ENCODE peak calls at places on chromosomes 3 and 15, in ten cellular contexts. H is activated CD8-positive, alpha-beta memory T cell treated with anti-CD3 and anti-CD28 coated beads, Interleukin-2, amount 50 U/mL, for 48 hours; F is NCI-H446; Q is A549; X is mammary epithelial cell; D is CD8-positive, alpha-beta memory T cell; G is hippocampal formation; L is T follicular helper cell; S is bronchial epithelial cell; N is epithelial cell of esophagus. J is an unnamed sample.

GRCh38 chr3:67291287-67292252 is 293.5 kb downstream of the KBTBD8 start:
- DNase-seq in L (no peak), D (no peak), H (no peak), N (no peak), G (no peak), F (no peak), Q (no peak), X (no peak), S (peak), J (no peak)

GRCh38 chr3:145094355-145094941 is 1066.5 kb downstream of the PLOD2 start:
- DNase-seq in D (no peak), Q (peak), G (no peak), X (peak), L (no peak), H (no peak), F (peak), N (peak), S (peak), J (no peak)

GRCh38 chr3:113124256-113124830 is 87.0 kb upstream of the BOC start:
- DNase-seq in S (no peak), H (no peak), G (no peak), X (no peak), F (no peak), L (no peak), D (no peak), N (no peak), Q (no peak), J (no peak)

GRCh38 chr15:80452166-80452565 is 48.0 kb downstream of the ARNT2 start:
- DNase-seq in N (no peak), F (no peak), S (no peak), G (no peak), D (no peak), X (no peak), Q (no peak), H (no peak), L (no peak), J (no peak)

GRCh38 chr15:37793851-37794250 is 140.6 kb upstream of the TMCO5A start:
- DNase-seq in L (no peak), H (no peak), Q (no peak), S (no peak), N (no peak), F (no peak), G (no peak), X (no peak), D (no peak), J (no peak)

GRCh38 chr3:158961911-158962310 is 160.1 kb downstream of the MFSD1 start:
- DNase-seq in N (peak), F (no peak), H (no peak), X (peak), L (no peak), Q (no peak), S (peak), G (no peak), D (no peak), J (no peak)

GRCh38 chr3:168847293-168847883 is 751.7 kb upstream of the GOLIM4 start:
- DNase-seq in F (peak), H (no peak), D (no peak), X (peak), L (no peak), G (peak), Q (peak), S (peak), N (peak), J (no peak)

GRCh38 chr3:193822492-193823220 is 229.6 kb downstream of the OPA1 start:
- DNase-seq in Q (no peak), S (no peak), H (no peak), F (no peak), L (no peak), G (no peak), N (no peak), D (no peak), X (no peak), J (no peak)

GRCh38 chr3:14540209-14540575 is at the start of gene GRIP2:
- DNase-seq in D (no peak), S (no peak), X (no peak), F (no peak), L (no peak), H (no peak), Q (no peak), N (no peak), G (no peak), J (no peak)

GRCh38 chr15:101250331-101250730 is 1.5 kb downstream of the CHSY1 start:
- DNase-seq in G (no peak), H (no peak), X (peak), F (no peak), N (peak), S (peak), L (no peak), D (no peak), Q (no peak), J (no peak)

GRCh38 chr3:38001456-38002081 is 11.0 kb downstream of the VILL start:
- DNase-seq in S (no peak), D (no peak), Q (no peak), F (no peak), H (no peak), N (no peak), L (no peak), G (no peak), X (no peak), J (no peak)

GRCh38 chr15:57196865-57197264 is 179.4 kb upstream of the CGNL1 start:
- DNase-seq in Q (no peak), L (no peak), S (peak), D (no peak), H (no peak), F (no peak), X (peak), G (no peak), N (peak), J (no peak)

GRCh38 chr3:77370413-77370812 is 330.5 kb downstream of the ROBO2 start:
- DNase-seq in H (no peak), D (no peak), L (no peak), G (no peak), N (peak), S (peak), F (peak), Q (no peak), X (peak), J (no peak)

GRCh38 chr15:39466428-39466827 is 114.5 kb upstream of the THBS1 start:
- DNase-seq in G (no peak), Q (no peak), D (no peak), L (no peak), S (no peak), F (no peak), N (no peak), X (no peak), H (no peak), J (no peak)

GRCh38 chr3:32885283-32885935 is 66.0 kb upstream of the CCR4 start:
- DNase-seq in D (no peak), L (no peak), X (no peak), H (no peak), G (no peak), N (no peak), Q (no peak), S (no peak), F (no peak), J (no peak)

GRCh38 chr3:126245811-126246727 is 65.7 kb upstream of the ALDH1L1 start:
- DNase-seq in X (no peak), H (no peak), L (no peak), G (peak), Q (peak), D (no peak), N (peak), S (peak), F (peak), J (no peak)

GRCh38 chr3:73188707-73189106 is 127.2 kb downstream of the EBLN2 start:
- DNase-seq in D (no peak), L (no peak), Q (no peak), H (no peak), N (no peak), G (no peak), X (no peak), F (no peak), S (no peak), J (no peak)

GRCh38 chr15:44535509-44536297 is 1.2 kb upstream of the EIF3J start:
- DNase-seq in Q (peak), F (no peak), G (no peak), S (no peak), L (no peak), H (no peak), X (no peak), D (no peak), N (peak), J (peak)

GRCh38 chr3:114902691-114903101 is 244.4 kb downstream of the ZBTB20 start:
- DNase-seq in F (no peak), N (no peak), X (no peak), H (no peak), G (no peak), S (no peak), L (no peak), D (no peak), Q (peak), J (no peak)

GRCh38 chr3:62184559-62184958 is 188.8 kb downstream of the FEZF2 start:
- DNase-seq in F (no peak), H (no peak), S (peak), X (no peak), G (no peak), N (peak), Q (no peak), D (no peak), L (no peak), J (no peak)

GRCh38 chr3:69087030-69087791 is 2.5 kb downstream of the ARL6IP5 start:
- DNase-seq in N (no peak), Q (no peak), D (no peak), X (no peak), G (no peak), F (no peak), H (no peak), L (no peak), S (no peak), J (no peak)

GRCh38 chr15:40306908-40307307 is 827 bp downstream of the PLCB2 start:
- DNase-seq in X (no peak), F (no peak), N (no peak), S (no peak), D (no peak), G (no peak), H (peak), Q (no peak), L (no peak), J (no peak)

GRCh38 chr15:72735111-72735510 is 48.4 kb downstream of the ADPGK start:
- DNase-seq in S (no peak), N (no peak), H (no peak), L (no peak), X (no peak), D (no peak), G (no peak), Q (no peak), F (no peak), J (no peak)

GRCh38 chr3:97712919-97713318 is 51.6 kb upstream of the ARL6 start:
- DNase-seq in L (no peak), G (no peak), Q (no peak), N (no peak), S (no peak), F (no peak), X (no peak), D (no peak), H (no peak), J (no peak)

GRCh38 chr3:101466465-101467309 is 46.3 kb downstream of the SENP7 start:
- DNase-seq in D (peak), S (peak), F (no peak), L (no peak), N (no peak), X (no peak), Q (peak), G (no peak), H (no peak), J (no peak)

GRCh38 chr3:129664040-129664646 is 57.7 kb upstream of the PLXND1 start:
- DNase-seq in G (no peak), D (no peak), L (no peak), X (peak), H (no peak), F (no peak), S (peak), N (peak), Q (no peak), J (no peak)

GRCh38 chr3:23865595-23866396 is 51.0 kb downstream of the NKIRAS1 start:
- DNase-seq in L (no peak), N (no peak), G (peak), Q (peak), H (no peak), X (no peak), F (no peak), D (no peak), S (no peak), J (no peak)

GRCh38 chr3:185362850-185363661 is at the start of gene MAP3K13:
- DNase-seq in Q (peak), S (peak), N (peak), G (peak), X (peak), D (peak), F (peak), H (peak), L (peak), J (no peak)

GRCh38 chr15:93942140-93942808 is 289.1 kb upstream of the MCTP2 start:
- DNase-seq in H (no peak), N (peak), D (no peak), Q (no peak), L (no peak), X (no peak), F (no peak), G (no peak), S (peak), J (no peak)

GRCh38 chr15:94749848-94750617 is 518.7 kb downstream of the MCTP2 start:
- DNase-seq in S (peak), Q (no peak), N (peak), H (no peak), L (no peak), G (no peak), F (no peak), D (no peak), X (peak), J (no peak)

GRCh38 chr15:80953953-80954778 is 35.5 kb downstream of the MESD start:
- DNase-seq in N (no peak), G (no peak), F (no peak), H (no peak), S (no peak), D (no peak), X (no peak), L (no peak), Q (peak), J (no peak)

GRCh38 chr3:132417695-132418520 is 606 bp downstream of the DNAJC13 start:
- DNase-seq in Q (peak), S (peak), H (no peak), X (peak), G (peak), D (no peak), N (peak), F (peak), L (no peak), J (peak)

GRCh38 chr15:42367041-42367440 is 7.7 kb downstream of the CAPN3 start:
- DNase-seq in F (no peak), X (no peak), L (no peak), D (no peak), N (no peak), S (no peak), G (no peak), H (no peak), Q (no peak), J (no peak)

GRCh38 chr3:31495971-31496370 is 36.8 kb upstream of the STT3B start:
- DNase-seq in F (no peak), D (no peak), L (no peak), Q (no peak), H (no peak), G (no peak), X (no peak), S (peak), N (peak), J (no peak)

GRCh38 chr15:90711842-90712241 is 5.3 kb upstream of the BLM start:
- DNase-seq in H (no peak), S (no peak), N (no peak), D (no peak), F (no peak), G (no peak), L (no peak), X (no peak), Q (no peak), J (no peak)

GRCh38 chr15:64461577-64462162 is 1.3 kb downstream of the ZNF609 start:
- DNase-seq in G (peak), S (peak), X (no peak), N (peak), F (no peak), D (peak), L (no peak), Q (peak), H (peak), J (no peak)

J was measured in CD4-positive, alpha-beta T cell.